ENCODE peak calls at places on chromosomes 4 and X, in five cellular contexts. N is choroid plexus epithelial cell, P is fibroblast of mammary gland, M is upper lobe of right lung, B is epithelial cell of esophagus. S is an unnamed sample.

GRCh38 chr4:151960449-151961246 is 199.8 kb upstream of the GATB start:
- DNase-seq in N (no peak), M (no peak), B (peak; percentile 34), P (no peak), S (no peak)

GRCh38 chr4:138567696-138568095 is 325.5 kb upstream of the SLC7A11 start:
- DNase-seq in B (no peak), P (no peak), N (peak; percentile 76), M (no peak), S (no peak)

GRCh38 chr4:57040510-57040909 is 61.8 kb downstream of the POLR2B start:
- DNase-seq in M (no peak), P (no peak), B (no peak), N (no peak), S (no peak)

GRCh38 chr4:93649828-93650227 is 178.7 kb upstream of the ATOH1 start:
- DNase-seq in N (no peak), M (no peak), B (no peak), P (no peak), S (no peak)

GRCh38 chrX:140949231-140949630 is 53.2 kb upstream of the SPANXB1 start:
- DNase-seq in P (peak; percentile 26), N (no peak), B (peak; percentile 69), M (no peak), S (no peak)

GRCh38 chrX:38985375-38985774 is 184.1 kb downstream of the MID1IP1 start:
- DNase-seq in B (peak; percentile 28), P (peak; percentile 36), N (peak; percentile 30), M (no peak), S (no peak)

GRCh38 chr4:7632971-7633370 is 198.2 kb upstream of the PSAPL1 start:
- DNase-seq in N (no peak), M (no peak), B (no peak), P (peak; percentile 16), S (no peak)

GRCh38 chr4:110876866-110877265 is 254.0 kb upstream of the PITX2 start:
- DNase-seq in P (no peak), N (no peak), M (no peak), B (no peak), S (no peak)

GRCh38 chr4:95107635-95108034 is 349.9 kb downstream of the BMPR1B start:
- DNase-seq in M (no peak), P (peak; percentile 88), B (peak; percentile 69), N (peak; percentile 76), S (no peak)

GRCh38 chrX:88416965-88417364 is 330.1 kb upstream of the CPXCR1 start:
- DNase-seq in B (no peak), P (no peak), M (no peak), N (no peak), S (no peak)

GRCh38 chrX:108447303-108447702 is 7.7 kb downstream of the COL4A5 start:
- DNase-seq in P (peak; percentile 51), B (peak; percentile 52), N (peak; percentile 50), M (no peak), S (no peak)

GRCh38 chrX:135340827-135341226 is 31.5 kb downstream of the ETDC start:
- DNase-seq in N (no peak), M (no peak), B (no peak), P (peak; percentile 84), S (no peak)

GRCh38 chrX:135437867-135438733 is 16.4 kb downstream of the SMIM10L2A start:
- DNase-seq in N (no peak), M (peak; percentile 42), B (no peak), P (no peak), S (no peak)

GRCh38 chr4:74366367-74366891 is 1.5 kb downstream of the EREG start:
- DNase-seq in N (no peak), M (no peak), B (peak; percentile 71), P (no peak), S (no peak)

GRCh38 chr4:149409186-149410056 is 406.2 kb downstream of the IQCM start:
- DNase-seq in P (peak; percentile 91), M (no peak), N (peak; percentile 58), B (peak; percentile 85), S (no peak)

GRCh38 chrX:153450114-153450948 is 4.5 kb upstream of the TREX2 start:
- DNase-seq in M (no peak), N (no peak), B (no peak), P (no peak), S (no peak)

GRCh38 chr4:47410271-47410670 is 53.2 kb downstream of the COMMD8 start:
- DNase-seq in B (no peak), M (no peak), N (peak; percentile 34), P (no peak), S (no peak)
- TF ChIP-seq CTCF in B (no peak), M (no peak), N (no peak), P (no peak), S (no peak)

DNA sequence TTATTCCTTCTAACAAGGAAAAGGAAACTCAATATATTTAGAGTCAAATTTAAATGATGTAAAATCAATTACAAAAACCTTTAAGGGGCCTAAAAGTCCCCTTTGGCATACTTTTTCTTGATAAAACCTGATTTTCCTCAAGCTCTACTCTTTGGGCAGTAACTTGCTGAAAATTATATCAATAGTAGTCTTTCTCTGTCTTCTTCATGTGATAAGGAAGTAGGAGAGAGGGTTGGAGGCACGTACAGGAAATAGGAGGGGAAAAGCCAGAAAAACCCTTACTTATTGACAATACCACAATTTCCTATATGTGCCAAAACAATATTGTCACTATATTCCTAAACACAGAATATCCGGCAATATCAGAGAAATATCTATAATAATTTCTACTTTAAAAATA is 9.6 kb downstream of the RHOH start:
- DNase-seq in P (no peak), N (no peak), M (no peak), B (no peak), S (no peak)
- H3K4me3 ChIP-seq in P (no peak overlapping the region), N (no peak overlapping the region), M (peak overlapping the region; percentile 18), B (no peak overlapping the region), S (peak overlapping the region; percentile 89)

GRCh38 chrX:18931972-18932371 is 51.9 kb downstream of the PHKA2 start:
- DNase-seq in B (peak; percentile 20), N (peak; percentile 51), M (no peak), P (peak; percentile 35), S (no peak)
- TF ChIP-seq CTCF in B (peak; percentile 38), N (peak; percentile 66), M (peak; percentile 31), P (peak; percentile 34), S (peak; percentile 39)

GRCh38 chrX:40615976-40616375 is 7.3 kb upstream of the MPC1L start:
- DNase-seq in M (no peak), N (no peak), B (no peak), P (no peak), S (no peak)
- H3K4me3 ChIP-seq in M (no peak overlapping the region), N (no peak overlapping the region), B (no peak overlapping the region), P (no peak overlapping the region), S (no peak overlapping the region)

DNA sequence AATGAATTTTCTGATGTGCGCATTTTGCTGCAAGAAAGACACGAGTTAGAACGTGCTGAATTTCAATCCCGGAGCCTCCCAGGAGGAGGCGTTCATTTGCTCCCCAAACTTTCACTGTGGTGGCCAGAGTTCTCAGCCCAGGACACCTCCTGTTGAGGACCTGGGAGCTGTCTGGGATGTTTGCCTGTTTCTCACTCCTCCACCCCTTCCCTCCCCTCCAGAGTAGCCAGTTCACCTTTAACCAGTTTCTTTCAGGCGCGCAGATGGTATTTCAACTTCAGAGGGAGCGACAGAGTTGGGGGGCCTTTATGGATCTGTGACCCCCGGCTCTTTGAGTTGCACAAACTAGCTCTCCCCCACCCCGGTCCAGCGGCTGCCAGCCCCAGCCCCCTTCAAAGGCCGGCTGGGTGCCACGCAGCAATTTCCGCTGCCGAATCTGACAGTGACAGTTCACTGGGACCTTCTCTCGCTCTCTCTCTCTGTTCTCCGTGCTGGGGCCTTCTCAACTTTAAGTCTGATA is 99.9 kb upstream of the STX18 start:
- DNase-seq in P (no peak), M (no peak), B (no peak), N (no peak), S (no peak)
- TF ChIP-seq CTCF in P (no peak), M (no peak), B (no peak), N (no peak), S (no peak)

GRCh38 chr4:18057821-18058533 is 36.4 kb upstream of the LCORL start:
- DNase-seq in N (no peak), P (no peak), B (no peak), M (no peak), S (peak; percentile 4)
- H3K4me3 ChIP-seq in N (no peak overlapping the region), P (no peak overlapping the region), B (no peak overlapping the region), M (no peak overlapping the region), S (peak overlapping the region; percentile 27)

GRCh38 chrX:118823263-118824172 is at the start of gene ZCCHC12:
- DNase-seq in M (peak; percentile 71), B (peak; percentile 14), P (peak; percentile 36), N (peak; percentile 42), S (peak; percentile 54)

DNA sequence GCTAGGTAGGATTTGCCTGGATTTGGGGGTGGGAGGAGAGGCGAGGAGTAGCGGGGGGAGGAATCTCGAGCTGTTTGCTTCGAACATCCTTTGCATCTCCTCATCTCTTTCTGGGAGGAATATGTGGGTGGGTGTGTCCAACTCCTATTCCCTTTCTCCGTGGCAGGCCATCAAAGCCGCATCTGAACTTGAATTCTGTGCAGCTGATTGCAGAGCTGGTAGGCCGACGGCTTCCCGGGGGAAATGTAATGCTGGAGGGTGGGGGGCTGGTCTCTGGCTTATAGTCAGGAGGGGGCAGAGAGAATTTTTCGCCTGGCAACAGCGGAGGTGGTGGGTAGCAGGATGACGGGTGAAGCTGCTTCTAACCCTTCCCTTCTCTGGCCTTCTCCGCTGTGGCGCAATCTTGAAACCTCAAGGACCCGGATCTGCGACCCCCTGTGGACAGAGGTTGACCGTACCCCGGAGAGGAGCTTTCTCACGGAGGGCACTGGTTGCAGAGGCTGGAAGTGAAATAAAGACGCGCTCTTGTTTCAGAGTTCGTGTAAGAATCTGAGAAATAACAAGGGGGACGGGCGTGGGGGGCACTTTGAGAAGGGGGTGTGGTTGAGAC is 654 bp downstream of the ZCCHC12 start:
- DNase-seq in P (no peak), B (no peak), N (no peak), M (no peak), S (no peak)
- TF ChIP-seq CTCF in P (no peak), B (no peak), N (no peak), M (no peak), S (no peak)

GRCh38 chrX:123140904-123141303 is 43.2 kb upstream of the GRIA3 start:
- DNase-seq in M (no peak), N (no peak), B (no peak), P (no peak), S (no peak)
- H3K4me3 ChIP-seq in M (no peak overlapping the region), N (no peak overlapping the region), B (no peak overlapping the region), P (no peak overlapping the region), S (no peak overlapping the region)